ENCODE peak calls at places on chromosomes 11 and 22, in four cellular contexts. C, L, X and O are unnamed samples.

GRCh38 chr11:6475936-6476335 is 2.2 kb upstream of the TRIM3 start:
- ATAC-seq in X (no peak), L (no peak), C (no peak), O (no peak)

GRCh38 chr11:45266693-45267451 is 19.3 kb downstream of the SYT13 start:
- ATAC-seq in C (no peak), L (no peak), X (no peak), O (no peak)

GRCh38 chr11:72069200-72069599 is 11.1 kb downstream of the NUMA1 start:
- ATAC-seq in C (no peak), L (no peak), X (peak), O (no peak)

GRCh38 chr11:32890843-32891656 is 1.6 kb upstream of the QSER1 start:
- ATAC-seq in L (no peak), C (no peak), X (no peak), O (no peak)

GRCh38 chr11:47564933-47565339 is 463 bp upstream of the PTPMT1 start:
- ATAC-seq in L (no peak), X (peak), C (peak), O (no peak)

GRCh38 chr11:28090052-28090749 is 17.8 kb downstream of the KIF18A start:
- ATAC-seq in X (no peak), C (no peak), L (no peak), O (no peak)

GRCh38 chr11:15687342-15687741 is 572.6 kb downstream of the INSC start:
- ATAC-seq in C (no peak), X (no peak), L (no peak), O (no peak)

GRCh38 chr11:4551346-4551979 is 6.5 kb downstream of the OR52M1 start:
- ATAC-seq in L (no peak), C (no peak), X (no peak), O (no peak)

GRCh38 chr11:61329871-61330270 is 3.0 kb downstream of the DDB1 start:
- ATAC-seq in L (no peak), X (no peak), C (no peak), O (no peak)

GRCh38 chr11:69939551-69940245 is 120.5 kb upstream of the FGF3 start:
- ATAC-seq in L (no peak), C (no peak), X (peak), O (peak)

GRCh38 chr11:35174666-35175065 is 35.7 kb downstream of the CD44 start:
- ATAC-seq in L (no peak), X (peak), C (no peak), O (no peak)

GRCh38 chr11:76246271-76246933 is 40.1 kb upstream of the WNT11 start:
- ATAC-seq in X (no peak), C (no peak), L (no peak), O (no peak)

GRCh38 chr11:75558939-75559843 is 2.9 kb upstream of the SERPINH1 start:
- ATAC-seq in L (no peak), X (peak), C (no peak), O (no peak)

GRCh38 chr22:35334010-35334409 is 34.3 kb downstream of the TOM1 start:
- ATAC-seq in L (no peak), X (no peak), C (no peak), O (no peak)

GRCh38 chr11:122523841-122524531 is 131.5 kb upstream of the UBASH3B start:
- ATAC-seq in L (no peak), C (no peak), X (peak), O (no peak)

GRCh38 chr22:41557401-41558240 is 3.2 kb upstream of the CSDC2 start:
- ATAC-seq in L (no peak), C (no peak), X (peak), O (peak)

GRCh38 chr11:45553401-45553936 is 112.0 kb downstream of the CHST1 start:
- ATAC-seq in X (no peak), L (no peak), C (no peak), O (no peak)

GRCh38 chr22:20246368-20247009 is 21.6 kb downstream of the RTN4R start:
- ATAC-seq in L (no peak), X (no peak), C (no peak), O (no peak)

GRCh38 chr11:48307760-48308386 is 1.9 kb downstream of the OR4S1 start:
- ATAC-seq in X (peak), L (peak), C (no peak), O (no peak)

GRCh38 chr11:69671734-69672465 is 3.3 kb downstream of the LTO1 start:
- ATAC-seq in C (no peak), X (no peak), L (no peak), O (no peak)

GRCh38 chr11:129090056-129090455 is 102.1 kb downstream of the ARHGAP32 start:
- ATAC-seq in C (no peak), X (no peak), L (no peak), O (no peak)

GRCh38 chr22:32355760-32356159 is 1.9 kb upstream of the RFPL3 start:
- ATAC-seq in X (no peak), C (no peak), L (no peak), O (no peak)

GRCh38 chr11:104075716-104076115 is 39.3 kb downstream of the DDI1 start:
- ATAC-seq in X (no peak), L (no peak), C (no peak), O (no peak)

GRCh38 chr11:67632175-67632981 is 2.6 kb upstream of the NUDT8 start:
- ATAC-seq in L (no peak), X (no peak), C (no peak), O (no peak)

GRCh38 chr11:117830674-117831351 is 6.3 kb upstream of the FXYD2 start:
- ATAC-seq in X (no peak), C (no peak), L (peak), O (no peak)

GRCh38 chr11:12291767-12292166 is 85.6 kb upstream of the PARVA start:
- ATAC-seq in X (no peak), C (no peak), L (no peak), O (no peak)

GRCh38 chr11:8225589-8226036 is 38.1 kb downstream of the LMO1 start:
- ATAC-seq in L (peak), C (peak), X (peak), O (peak)

GRCh38 chr22:31118046-31118820 is 4.5 kb upstream of the INPP5J start:
- ATAC-seq in L (no peak), X (no peak), C (no peak), O (no peak)

GRCh38 chr11:117187007-117187406 is 8.5 kb downstream of the SIDT2 start:
- ATAC-seq in X (no peak), L (no peak), C (no peak), O (no peak)

GRCh38 chr11:5390210-5390609 is 6.6 kb downstream of the OR51M1 start:
- ATAC-seq in X (no peak), C (no peak), L (no peak), O (no peak)

GRCh38 chr22:39223091-39223710 is 21.6 kb downstream of the PDGFB start:
- ATAC-seq in L (peak), X (no peak), C (peak), O (no peak)